ENCODE peak calls at places on chromosomes 7 and 10, in five cellular contexts. U is A549, Y is GM23338, V is GM12878, W is K562. T is an unnamed sample.

GRCh38 chr10:87973635-87974034 is 110.2 kb downstream of the PTEN start:
- DNase-seq in U (no peak), Y (peak; percentile 78), V (no peak), W (no peak), T (no peak)

GRCh38 chr10:88866454-88866853 is 13.6 kb upstream of the STAMBPL1 start:
- DNase-seq in U (no peak), Y (no peak), V (no peak), W (no peak), T (no peak)

GRCh38 chr10:128864554-128865300 is 602.3 kb upstream of the MGMT start:
- DNase-seq in U (no peak), Y (no peak), V (no peak), W (no peak), T (no peak)

GRCh38 chr7:138951953-138952352 is 29.2 kb downstream of the KIAA1549 start:
- DNase-seq in U (no peak), Y (no peak), V (no peak), W (no peak), T (peak; percentile 17)

GRCh38 chr10:44696496-44696895 is 214.6 kb upstream of the TMEM72 start:
- DNase-seq in U (no peak), Y (no peak), V (no peak), W (no peak), T (no peak)

GRCh38 chr10:109259293-109259692 is 664.0 kb downstream of the XPNPEP1 start:
- DNase-seq in U (no peak), Y (no peak), V (no peak), W (no peak), T (no peak)

GRCh38 chr10:111148025-111148424 is 71.2 kb downstream of the ADRA2A start:
- DNase-seq in U (no peak), Y (no peak), V (no peak), W (no peak), T (no peak)

GRCh38 chr10:1706711-1707110 is 30.6 kb downstream of the ADARB2 start:
- DNase-seq in U (no peak), Y (no peak), V (no peak), W (no peak), T (no peak)

GRCh38 chr10:90885176-90885575 is 13.4 kb downstream of the RPP30 start:
- DNase-seq in U (no peak), Y (no peak), V (no peak), W (no peak), T (no peak)

GRCh38 chr10:78685466-78686163 is 383.2 kb upstream of the ZMIZ1 start:
- DNase-seq in U (peak; percentile 11), Y (no peak), V (no peak), W (no peak), T (no peak)

GRCh38 chr7:29397398-29397797 is 166.2 kb upstream of the PRR15 start:
- DNase-seq in U (no peak), Y (no peak), V (no peak), W (no peak), T (no peak)

GRCh38 chr7:96832107-96832506 is 122.5 kb upstream of the SEM1 start:
- DNase-seq in U (no peak), Y (no peak), V (no peak), W (no peak), T (peak; percentile 55)

GRCh38 chr7:64887756-64888508 is 15.1 kb upstream of the ZNF273 start:
- DNase-seq in U (no peak), Y (peak; percentile 92), V (no peak), W (no peak), T (peak; percentile 27)

GRCh38 chr7:17056491-17057142 is 174.8 kb upstream of the AGR3 start:
- DNase-seq in U (no peak), Y (no peak), V (no peak), W (no peak), T (no peak)

GRCh38 chr10:132960651-132961419 is 18.5 kb upstream of the CFAP46 start:
- DNase-seq in U (no peak), Y (no peak), V (no peak), W (no peak), T (no peak)
- TF ChIP-seq JUNB in U (no peak), Y (no peak), V (no peak), W (no peak), T (no peak)

GRCh38 chr7:75732016-75732521 is 6.7 kb downstream of the HIP1 start:
- DNase-seq in U (no peak), Y (no peak), V (no peak), W (no peak), T (no peak)

GRCh38 chr7:75729851-75730274 is 8.9 kb downstream of the HIP1 start:
- DNase-seq in U (peak; percentile 35), Y (peak; percentile 37), V (no peak), W (no peak), T (no peak)

GRCh38 chr7:75723444-75723843 is 15.3 kb downstream of the HIP1 start:
- DNase-seq in U (no peak), Y (no peak), V (no peak), W (no peak), T (no peak)

GRCh38 chr7:75725306-75725705 is 13.4 kb downstream of the HIP1 start:
- DNase-seq in U (no peak), Y (no peak), V (no peak), W (no peak), T (no peak)

GRCh38 chr7:75727881-75728592 is 10.7 kb downstream of the HIP1 start:
- DNase-seq in U (peak; percentile 79), Y (peak; percentile 43), V (no peak), W (no peak), T (peak; percentile 91)
- TF ChIP-seq JUNB in U (no peak), Y (no peak), V (no peak), W (no peak), T (no peak)

GRCh38 chr7:10875081-10875480 is 98.6 kb upstream of the PHF14 start:
- DNase-seq in U (no peak), Y (no peak), V (no peak), W (no peak), T (no peak)
- TF ChIP-seq JUNB in U (no peak), Y (no peak), V (no peak), W (no peak), T (no peak)

GRCh38 chr7:88357295-88357694 is 50.6 kb upstream of the STEAP4 start:
- DNase-seq in U (peak; percentile 48), Y (peak; percentile 27), V (no peak), W (no peak), T (no peak)
- TF ChIP-seq JUNB in U (no peak), Y (no peak), V (no peak), W (no peak), T (no peak)

GRCh38 chr10:35160743-35161142 is 34.1 kb downstream of the CREM start:
- DNase-seq in U (no peak), Y (no peak), V (no peak), W (no peak), T (no peak)
- TF ChIP-seq JUNB in U (no peak), Y (no peak), V (no peak), W (no peak), T (no peak)

GRCh38 chr7:134778941-134779740 is at the start of gene CALD1:
- DNase-seq in U (peak; percentile 89), Y (peak; percentile 97), V (no peak), W (no peak), T (peak; percentile 78)
- TF ChIP-seq JUNB in U (no peak), Y (no peak), V (no peak), W (no peak), T (no peak)